ENCODE peak calls at places on chromosomes 12 and 14, in six cellular contexts. N, I, X, E, A and R are unnamed samples.

GRCh38 chr12:93186131-93186530 is 191.6 kb upstream of the NUDT4 start:
- DNase-seq in N (no peak), I (no peak), X (no peak), E (no peak), A (peak), R (no peak)

GRCh38 chr12:109738878-109739665 is 25.4 kb downstream of the FAM222A start:
- DNase-seq in N (peak), I (peak), X (peak), E (no peak), A (no peak), R (no peak)

GRCh38 chr12:16833376-16833775 is 227.4 kb upstream of the LMO3 start:
- DNase-seq in N (no peak), I (no peak), X (no peak), E (peak), A (no peak), R (no peak)

GRCh38 chr14:30559638-30560071 is 697 bp downstream of the G2E3 start:
- DNase-seq in N (peak), I (no peak), X (no peak), E (no peak), A (peak), R (no peak)

GRCh38 chr14:102927346-102927877 is 4.9 kb downstream of the AMN start:
- DNase-seq in N (no peak), I (no peak), X (peak), E (no peak), A (no peak), R (no peak)

GRCh38 chr14:104341532-104342434 is 203.4 kb downstream of the KIF26A start:
- DNase-seq in N (no peak), I (no peak), X (peak), E (no peak), A (peak), R (no peak)

GRCh38 chr12:33671676-33672075 is 232.1 kb upstream of the SYT10 start:
- DNase-seq in N (no peak), I (no peak), X (no peak), E (no peak), A (no peak), R (no peak)

GRCh38 chr12:110301065-110301806 is 20.2 kb downstream of the ATP2A2 start:
- DNase-seq in N (no peak), I (no peak), X (no peak), E (no peak), A (peak), R (no peak)

GRCh38 chr12:65280306-65280705 is 1.8 kb downstream of the MSRB3 start:
- DNase-seq in N (peak), I (no peak), X (no peak), E (no peak), A (peak), R (no peak)

GRCh38 chr12:62484234-62484633 is 17.6 kb downstream of the MON2 start:
- DNase-seq in N (no peak), I (no peak), X (no peak), E (no peak), A (no peak), R (peak)

GRCh38 chr12:117360222-117360550 is 1.2 kb downstream of the NOS1 start:
- DNase-seq in N (no peak), I (no peak), X (no peak), E (no peak), A (no peak), R (no peak)

GRCh38 chr14:74018029-74018703 is 922 bp downstream of the ENTPD5 start:
- DNase-seq in N (peak), I (no peak), X (no peak), E (peak), A (peak), R (peak)

GRCh38 chr12:54004841-54005530 is 3.8 kb upstream of the HOXC8 start:
- DNase-seq in N (no peak), I (no peak), X (no peak), E (no peak), A (no peak), R (no peak)

GRCh38 chr12:49615725-49616124 is 7.6 kb upstream of the PRPF40B start:
- DNase-seq in N (peak), I (no peak), X (no peak), E (no peak), A (peak), R (no peak)

GRCh38 chr12:107402041-107403022 is 283.3 kb upstream of the PWP1 start:
- DNase-seq in N (peak), I (no peak), X (no peak), E (peak), A (peak), R (no peak)

GRCh38 chr12:24791622-24792021 is 157.3 kb downstream of the BCAT1 start:
- DNase-seq in N (no peak), I (no peak), X (no peak), E (no peak), A (no peak), R (no peak)

DNA sequence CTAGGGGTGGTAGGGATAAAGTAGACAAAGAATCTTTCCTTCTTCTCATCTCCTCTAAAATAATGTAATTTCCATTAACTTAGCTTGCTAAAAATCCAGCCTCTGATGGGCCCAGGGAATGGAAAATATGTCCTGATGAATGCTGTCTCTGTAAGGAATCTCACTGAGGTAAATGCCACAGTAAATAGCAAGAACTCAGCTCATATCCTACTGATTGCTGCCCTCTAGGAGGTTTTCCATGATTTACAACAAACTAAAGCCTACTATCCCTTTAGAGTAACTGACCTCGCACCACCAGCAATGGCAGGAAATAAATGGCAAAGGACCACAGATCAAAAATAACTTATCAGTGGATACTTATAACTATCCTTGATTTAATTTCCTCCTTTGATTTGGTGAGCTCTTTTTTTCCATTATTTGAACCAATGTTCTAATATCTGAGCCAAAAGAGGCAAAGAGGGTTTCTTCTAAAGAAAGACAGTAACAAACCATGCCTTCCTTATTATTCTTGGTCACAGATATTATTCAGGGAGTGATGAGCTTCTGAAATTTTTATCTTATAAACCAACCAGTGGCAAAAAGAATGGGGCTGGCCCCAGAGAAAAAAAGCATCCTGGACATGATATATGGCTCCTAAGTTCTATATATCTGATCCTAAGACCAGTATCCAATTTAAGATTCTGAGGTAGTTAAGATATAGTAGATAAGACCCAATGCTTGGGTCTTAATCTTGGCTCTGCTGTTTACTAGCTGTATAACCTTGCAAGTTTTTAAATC is 43.7 kb downstream of the SENP1 start:
- DNase-seq in N (peak), I (no peak), X (no peak), E (no peak), A (peak), R (no peak)
- TF ChIP-seq CTCF in N (no peak), I (no peak), X (no peak), E (no peak), A (no peak), R (no peak)

GRCh38 chr14:96100171-96101064 is 61.3 kb downstream of the C14orf132 start:
- DNase-seq in N (peak), I (peak), X (peak), E (peak), A (peak), R (peak)
- TF ChIP-seq CTCF in N (peak), I (peak), X (peak), E (peak), A (peak), R (peak)

GRCh38 chr12:112575559-112576067 is 156.9 kb downstream of the PTPN11 start:
- DNase-seq in N (no peak), I (no peak), X (no peak), E (no peak), A (no peak), R (no peak)
- TF ChIP-seq CTCF in N (no peak), I (no peak), X (no peak), E (no peak), A (no peak), R (no peak)

GRCh38 chr12:126726481-126727217 is 1540.3 kb upstream of the TMEM132C start:
- DNase-seq in N (no peak), I (no peak), X (no peak), E (no peak), A (no peak), R (no peak)

GRCh38 chr12:126727218-126727601 is 1539.8 kb upstream of the TMEM132C start:
- DNase-seq in N (no peak), I (no peak), X (no peak), E (no peak), A (no peak), R (no peak)

GRCh38 chr12:126727656-126728055 is 1539.3 kb upstream of the TMEM132C start:
- DNase-seq in N (no peak), I (no peak), X (no peak), E (no peak), A (no peak), R (no peak)
- TF ChIP-seq CTCF in N (no peak), I (no peak), X (no peak), E (no peak), A (no peak), R (no peak)